ENCODE peak calls at places on chromosomes 7 and 10, in seven cellular contexts. One of them, this sample, is unnamed.

GRCh38 chr10:29191674-29192073 is 97.2 kb upstream of the LYZL1 start:
- DNase-seq in left colon: no peak
- DNase-seq in anterior cingulate cortex: no peak
- DNase-seq in effector CD4-positive, alpha-beta T cell: no peak
- DNase-seq in activated T-cell treated with anti-CD3 and anti-CD28 coated beads, Interleukin-2, amount 50 U/mL, for 72 hours: no peak
- DNase-seq in H9: no peak
- DNase-seq in A549: no peak
- DNase-seq in this sample: no peak

GRCh38 chr10:103695584-103696005 is 159.8 kb downstream of the SH3PXD2A start:
- DNase-seq in A549: no peak
- DNase-seq in activated T-cell treated with anti-CD3 and anti-CD28 coated beads, Interleukin-2, amount 50 U/mL, for 72 hours: no peak
- DNase-seq in anterior cingulate cortex: no peak
- DNase-seq in effector CD4-positive, alpha-beta T cell: no peak
- DNase-seq in H9: no peak
- DNase-seq in left colon: peak
- DNase-seq in this sample: no peak

GRCh38 chr10:91579351-91579985 is 53.4 kb downstream of the PPP1R3C start:
- DNase-seq in anterior cingulate cortex: no peak
- DNase-seq in A549: no peak
- DNase-seq in effector CD4-positive, alpha-beta T cell: no peak
- DNase-seq in activated T-cell treated with anti-CD3 and anti-CD28 coated beads, Interleukin-2, amount 50 U/mL, for 72 hours: no peak
- DNase-seq in H9: no peak
- DNase-seq in left colon: no peak
- DNase-seq in this sample: no peak

GRCh38 chr7:64174328-64174727 is 32.7 kb upstream of the ZNF735 start:
- DNase-seq in activated T-cell treated with anti-CD3 and anti-CD28 coated beads, Interleukin-2, amount 50 U/mL, for 72 hours: no peak
- DNase-seq in A549: no peak
- DNase-seq in H9: no peak
- DNase-seq in anterior cingulate cortex: no peak
- DNase-seq in left colon: no peak
- DNase-seq in effector CD4-positive, alpha-beta T cell: no peak
- DNase-seq in this sample: no peak

GRCh38 chr7:28510022-28510367 is 97.7 kb downstream of the CREB5 start:
- DNase-seq in H9: no peak
- DNase-seq in effector CD4-positive, alpha-beta T cell: no peak
- DNase-seq in anterior cingulate cortex: no peak
- DNase-seq in left colon: no peak
- DNase-seq in A549: no peak
- DNase-seq in activated T-cell treated with anti-CD3 and anti-CD28 coated beads, Interleukin-2, amount 50 U/mL, for 72 hours: no peak
- DNase-seq in this sample: no peak

GRCh38 chr10:70592746-70593512 is 9.6 kb downstream of the PRF1 start:
- DNase-seq in left colon: no peak
- DNase-seq in activated T-cell treated with anti-CD3 and anti-CD28 coated beads, Interleukin-2, amount 50 U/mL, for 72 hours: no peak
- DNase-seq in H9: no peak
- DNase-seq in A549: no peak
- DNase-seq in anterior cingulate cortex: no peak
- DNase-seq in effector CD4-positive, alpha-beta T cell: no peak
- DNase-seq in this sample: no peak

GRCh38 chr7:135193615-135194081 is 17.7 kb downstream of the WDR91 start:
- DNase-seq in H9: no peak
- DNase-seq in anterior cingulate cortex: no peak
- DNase-seq in A549: no peak
- DNase-seq in activated T-cell treated with anti-CD3 and anti-CD28 coated beads, Interleukin-2, amount 50 U/mL, for 72 hours: no peak
- DNase-seq in effector CD4-positive, alpha-beta T cell: no peak
- DNase-seq in left colon: no peak
- DNase-seq in this sample: no peak

GRCh38 chr7:11784808-11785536 is 47.0 kb downstream of the THSD7A start:
- DNase-seq in A549: no peak
- DNase-seq in H9: no peak
- DNase-seq in anterior cingulate cortex: no peak
- DNase-seq in effector CD4-positive, alpha-beta T cell: no peak
- DNase-seq in activated T-cell treated with anti-CD3 and anti-CD28 coated beads, Interleukin-2, amount 50 U/mL, for 72 hours: no peak
- DNase-seq in left colon: no peak
- DNase-seq in this sample: no peak

GRCh38 chr7:24138366-24138765 is 145.6 kb upstream of the NPY start:
- DNase-seq in anterior cingulate cortex: no peak
- DNase-seq in left colon: no peak
- DNase-seq in effector CD4-positive, alpha-beta T cell: no peak
- DNase-seq in H9: no peak
- DNase-seq in activated T-cell treated with anti-CD3 and anti-CD28 coated beads, Interleukin-2, amount 50 U/mL, for 72 hours: no peak
- DNase-seq in A549: no peak
- DNase-seq in this sample: no peak

GRCh38 chr7:2523941-2524807 is 4.6 kb downstream of the LFNG start:
- DNase-seq in left colon: peak
- DNase-seq in effector CD4-positive, alpha-beta T cell: no peak
- DNase-seq in activated T-cell treated with anti-CD3 and anti-CD28 coated beads, Interleukin-2, amount 50 U/mL, for 72 hours: no peak
- DNase-seq in A549: peak
- DNase-seq in anterior cingulate cortex: peak
- DNase-seq in H9: peak
- DNase-seq in this sample: peak

GRCh38 chr10:60460058-60460457 is 70.4 kb upstream of the ANK3 start:
- DNase-seq in anterior cingulate cortex: no peak
- DNase-seq in left colon: no peak
- DNase-seq in A549: no peak
- DNase-seq in H9: no peak
- DNase-seq in activated T-cell treated with anti-CD3 and anti-CD28 coated beads, Interleukin-2, amount 50 U/mL, for 72 hours: no peak
- DNase-seq in effector CD4-positive, alpha-beta T cell: no peak
- DNase-seq in this sample: no peak

GRCh38 chr10:22681783-22682183 is 32.6 kb downstream of the PIP4K2A start:
- DNase-seq in left colon: no peak
- DNase-seq in activated T-cell treated with anti-CD3 and anti-CD28 coated beads, Interleukin-2, amount 50 U/mL, for 72 hours: peak
- DNase-seq in H9: no peak
- DNase-seq in A549: peak
- DNase-seq in effector CD4-positive, alpha-beta T cell: peak
- DNase-seq in anterior cingulate cortex: no peak
- DNase-seq in this sample: no peak

GRCh38 chr7:28784166-28784870 is 173.8 kb downstream of the TRIL start:
- DNase-seq in H9: no peak
- DNase-seq in A549: no peak
- DNase-seq in effector CD4-positive, alpha-beta T cell: no peak
- DNase-seq in activated T-cell treated with anti-CD3 and anti-CD28 coated beads, Interleukin-2, amount 50 U/mL, for 72 hours: no peak
- DNase-seq in anterior cingulate cortex: no peak
- DNase-seq in left colon: no peak
- DNase-seq in this sample: no peak

GRCh38 chr10:96022739-96023138 is 20.6 kb upstream of the CCNJ start:
- DNase-seq in left colon: no peak
- DNase-seq in anterior cingulate cortex: no peak
- DNase-seq in effector CD4-positive, alpha-beta T cell: no peak
- DNase-seq in activated T-cell treated with anti-CD3 and anti-CD28 coated beads, Interleukin-2, amount 50 U/mL, for 72 hours: no peak
- DNase-seq in A549: no peak
- DNase-seq in H9: no peak
- DNase-seq in this sample: no peak

GRCh38 chr10:78248651-78249464 is 215.2 kb downstream of the RPS24 start:
- DNase-seq in anterior cingulate cortex: peak
- DNase-seq in A549: no peak
- DNase-seq in activated T-cell treated with anti-CD3 and anti-CD28 coated beads, Interleukin-2, amount 50 U/mL, for 72 hours: no peak
- DNase-seq in effector CD4-positive, alpha-beta T cell: no peak
- DNase-seq in H9: no peak
- DNase-seq in left colon: no peak
- DNase-seq in this sample: peak

GRCh38 chr10:124983321-124983720 is 41.4 kb downstream of the ZRANB1 start:
- DNase-seq in A549: no peak
- DNase-seq in effector CD4-positive, alpha-beta T cell: no peak
- DNase-seq in H9: no peak
- DNase-seq in anterior cingulate cortex: no peak
- DNase-seq in activated T-cell treated with anti-CD3 and anti-CD28 coated beads, Interleukin-2, amount 50 U/mL, for 72 hours: no peak
- DNase-seq in left colon: no peak
- DNase-seq in this sample: no peak

GRCh38 chr7:136074840-136075239 is 97.7 kb upstream of the MTPN start:
- DNase-seq in effector CD4-positive, alpha-beta T cell: no peak
- DNase-seq in H9: no peak
- DNase-seq in left colon: no peak
- DNase-seq in activated T-cell treated with anti-CD3 and anti-CD28 coated beads, Interleukin-2, amount 50 U/mL, for 72 hours: no peak
- DNase-seq in anterior cingulate cortex: no peak
- DNase-seq in A549: no peak
- DNase-seq in this sample: no peak

GRCh38 chr10:71266147-71266917 is 52.7 kb upstream of the SLC29A3 start:
- DNase-seq in left colon: peak
- DNase-seq in effector CD4-positive, alpha-beta T cell: no peak
- DNase-seq in A549: no peak
- DNase-seq in H9: no peak
- DNase-seq in activated T-cell treated with anti-CD3 and anti-CD28 coated beads, Interleukin-2, amount 50 U/mL, for 72 hours: no peak
- DNase-seq in anterior cingulate cortex: no peak
- DNase-seq in this sample: peak

GRCh38 chr7:4725014-4725951 is 43.2 kb downstream of the FOXK1 start:
- DNase-seq in A549: peak
- DNase-seq in left colon: peak
- DNase-seq in H9: no peak
- DNase-seq in anterior cingulate cortex: peak
- DNase-seq in activated T-cell treated with anti-CD3 and anti-CD28 coated beads, Interleukin-2, amount 50 U/mL, for 72 hours: peak
- DNase-seq in effector CD4-positive, alpha-beta T cell: peak
- DNase-seq in this sample: peak

GRCh38 chr10:129161184-129161583 is 305.9 kb upstream of the MGMT start:
- DNase-seq in left colon: no peak
- DNase-seq in anterior cingulate cortex: no peak
- DNase-seq in effector CD4-positive, alpha-beta T cell: no peak
- DNase-seq in A549: no peak
- DNase-seq in activated T-cell treated with anti-CD3 and anti-CD28 coated beads, Interleukin-2, amount 50 U/mL, for 72 hours: peak
- DNase-seq in H9: peak
- DNase-seq in this sample: no peak

GRCh38 chr10:133394801-133395221 is 854 bp downstream of the MTG1 start:
- DNase-seq in effector CD4-positive, alpha-beta T cell: no peak
- DNase-seq in A549: no peak
- DNase-seq in left colon: no peak
- DNase-seq in anterior cingulate cortex: no peak
- DNase-seq in activated T-cell treated with anti-CD3 and anti-CD28 coated beads, Interleukin-2, amount 50 U/mL, for 72 hours: no peak
- DNase-seq in H9: no peak
- DNase-seq in this sample: peak

GRCh38 chr7:36037121-36037662 is 115.9 kb upstream of the EEPD1 start:
- DNase-seq in H9: no peak
- DNase-seq in A549: peak
- DNase-seq in effector CD4-positive, alpha-beta T cell: no peak
- DNase-seq in activated T-cell treated with anti-CD3 and anti-CD28 coated beads, Interleukin-2, amount 50 U/mL, for 72 hours: peak
- DNase-seq in left colon: peak
- DNase-seq in anterior cingulate cortex: peak
- DNase-seq in this sample: peak

GRCh38 chr10:119208553-119208940 is 1.2 kb downstream of the GRK5 start:
- DNase-seq in effector CD4-positive, alpha-beta T cell: no peak
- DNase-seq in left colon: no peak
- DNase-seq in anterior cingulate cortex: no peak
- DNase-seq in A549: no peak
- DNase-seq in H9: no peak
- DNase-seq in activated T-cell treated with anti-CD3 and anti-CD28 coated beads, Interleukin-2, amount 50 U/mL, for 72 hours: no peak
- DNase-seq in this sample: no peak

GRCh38 chr10:120505056-120505455 is 48.0 kb downstream of the PLPP4 start:
- DNase-seq in A549: no peak
- DNase-seq in H9: peak
- DNase-seq in activated T-cell treated with anti-CD3 and anti-CD28 coated beads, Interleukin-2, amount 50 U/mL, for 72 hours: no peak
- DNase-seq in anterior cingulate cortex: no peak
- DNase-seq in left colon: no peak
- DNase-seq in effector CD4-positive, alpha-beta T cell: no peak
- DNase-seq in this sample: no peak

GRCh38 chr7:55533050-55533728 is 39.1 kb downstream of the VOPP1 start:
- DNase-seq in anterior cingulate cortex: no peak
- DNase-seq in left colon: no peak
- DNase-seq in A549: no peak
- DNase-seq in H9: no peak
- DNase-seq in effector CD4-positive, alpha-beta T cell: peak
- DNase-seq in activated T-cell treated with anti-CD3 and anti-CD28 coated beads, Interleukin-2, amount 50 U/mL, for 72 hours: peak
- DNase-seq in this sample: no peak

GRCh38 chr10:58177362-58177947 is 90.2 kb downstream of the IPMK start:
- DNase-seq in left colon: no peak
- DNase-seq in A549: peak
- DNase-seq in anterior cingulate cortex: no peak
- DNase-seq in effector CD4-positive, alpha-beta T cell: no peak
- DNase-seq in activated T-cell treated with anti-CD3 and anti-CD28 coated beads, Interleukin-2, amount 50 U/mL, for 72 hours: no peak
- DNase-seq in H9: no peak
- DNase-seq in this sample: no peak

GRCh38 chr10:37780536-37780935 is 76.9 kb downstream of the ZNF248 start:
- DNase-seq in anterior cingulate cortex: no peak
- DNase-seq in A549: no peak
- DNase-seq in activated T-cell treated with anti-CD3 and anti-CD28 coated beads, Interleukin-2, amount 50 U/mL, for 72 hours: no peak
- DNase-seq in left colon: no peak
- DNase-seq in H9: no peak
- DNase-seq in effector CD4-positive, alpha-beta T cell: no peak
- DNase-seq in this sample: no peak

GRCh38 chr10:59175538-59176240 is 754 bp upstream of the PHYHIPL start:
- DNase-seq in effector CD4-positive, alpha-beta T cell: no peak
- DNase-seq in anterior cingulate cortex: peak
- DNase-seq in left colon: no peak
- DNase-seq in A549: peak
- DNase-seq in H9: peak
- DNase-seq in activated T-cell treated with anti-CD3 and anti-CD28 coated beads, Interleukin-2, amount 50 U/mL, for 72 hours: no peak
- DNase-seq in this sample: peak

GRCh38 chr10:15472431-15473400 is 101.6 kb upstream of the FAM171A1 start:
- DNase-seq in H9: peak
- DNase-seq in anterior cingulate cortex: no peak
- DNase-seq in activated T-cell treated with anti-CD3 and anti-CD28 coated beads, Interleukin-2, amount 50 U/mL, for 72 hours: no peak
- DNase-seq in effector CD4-positive, alpha-beta T cell: no peak
- DNase-seq in left colon: no peak
- DNase-seq in A549: no peak
- DNase-seq in this sample: peak

GRCh38 chr10:10589540-10589939 is 428.1 kb upstream of the CELF2 start:
- DNase-seq in effector CD4-positive, alpha-beta T cell: no peak
- DNase-seq in A549: no peak
- DNase-seq in anterior cingulate cortex: no peak
- DNase-seq in activated T-cell treated with anti-CD3 and anti-CD28 coated beads, Interleukin-2, amount 50 U/mL, for 72 hours: peak
- DNase-seq in left colon: no peak
- DNase-seq in H9: no peak
- DNase-seq in this sample: no peak

GRCh38 chr10:103553743-103554487 is 60.4 kb downstream of the NEURL1 start:
- DNase-seq in effector CD4-positive, alpha-beta T cell: no peak
- DNase-seq in left colon: no peak
- DNase-seq in A549: no peak
- DNase-seq in H9: no peak
- DNase-seq in activated T-cell treated with anti-CD3 and anti-CD28 coated beads, Interleukin-2, amount 50 U/mL, for 72 hours: peak
- DNase-seq in anterior cingulate cortex: no peak
- DNase-seq in this sample: peak

GRCh38 chr7:120988591-120989299 is at the start of gene CPED1:
- DNase-seq in anterior cingulate cortex: peak
- DNase-seq in left colon: peak
- DNase-seq in A549: peak
- DNase-seq in activated T-cell treated with anti-CD3 and anti-CD28 coated beads, Interleukin-2, amount 50 U/mL, for 72 hours: peak
- DNase-seq in H9: peak
- DNase-seq in effector CD4-positive, alpha-beta T cell: no peak
- DNase-seq in this sample: peak

GRCh38 chr7:26198133-26198780 is 2.3 kb downstream of the HNRNPA2B1 start:
- DNase-seq in effector CD4-positive, alpha-beta T cell: no peak
- DNase-seq in anterior cingulate cortex: no peak
- DNase-seq in H9: no peak
- DNase-seq in A549: no peak
- DNase-seq in left colon: no peak
- DNase-seq in activated T-cell treated with anti-CD3 and anti-CD28 coated beads, Interleukin-2, amount 50 U/mL, for 72 hours: no peak
- DNase-seq in this sample: no peak

GRCh38 chr10:59704644-59705043 is 5.0 kb downstream of the SLC16A9 start:
- DNase-seq in A549: no peak
- DNase-seq in left colon: no peak
- DNase-seq in anterior cingulate cortex: no peak
- DNase-seq in H9: no peak
- DNase-seq in effector CD4-positive, alpha-beta T cell: no peak
- DNase-seq in activated T-cell treated with anti-CD3 and anti-CD28 coated beads, Interleukin-2, amount 50 U/mL, for 72 hours: no peak
- DNase-seq in this sample: no peak

GRCh38 chr7:130008941-130009847 is 42.0 kb downstream of the ZC3HC1 start:
- DNase-seq in anterior cingulate cortex: no peak
- DNase-seq in H9: peak
- DNase-seq in left colon: peak
- DNase-seq in A549: peak
- DNase-seq in effector CD4-positive, alpha-beta T cell: no peak
- DNase-seq in activated T-cell treated with anti-CD3 and anti-CD28 coated beads, Interleukin-2, amount 50 U/mL, for 72 hours: no peak
- DNase-seq in this sample: no peak